ENCODE peak calls at places on chromosomes 6 and 20, in ten cellular contexts. W, B, Y, M, Z, E, O, H, G and K are unnamed samples.

GRCh38 chr20:36119537-36119936 is 35.0 kb upstream of the EPB41L1 start:
- DNase-seq in W (no peak), B (no peak), Y (no peak), M (no peak), Z (no peak), E (no peak), O (no peak), H (no peak), G (no peak), K (no peak)

GRCh38 chr20:60558491-60558890 is 600.3 kb downstream of the CDH26 start:
- DNase-seq in W (no peak), B (no peak), Y (no peak), M (no peak), Z (no peak), E (no peak), O (no peak), H (no peak), G (no peak), K (no peak)

GRCh38 chr6:118122801-118123200 is 215.7 kb downstream of the SLC35F1 start:
- DNase-seq in W (no peak), B (no peak), Y (no peak), M (no peak), Z (no peak), E (no peak), O (no peak), H (no peak), G (no peak), K (no peak)

GRCh38 chr6:79307321-79308036 is 73.0 kb upstream of the HMGN3 start:
- DNase-seq in W (no peak), B (no peak), Y (no peak), M (no peak), Z (peak), E (no peak), O (no peak), H (peak), G (peak), K (no peak)

GRCh38 chr6:20029979-20030378 is 182.3 kb downstream of the MBOAT1 start:
- DNase-seq in W (no peak), B (no peak), Y (no peak), M (no peak), Z (no peak), E (no peak), O (no peak), H (no peak), G (no peak), K (no peak)

GRCh38 chr20:56778765-56779195 is 149.7 kb downstream of the TFAP2C start:
- DNase-seq in W (peak), B (peak), Y (no peak), M (no peak), Z (peak), E (no peak), O (no peak), H (no peak), G (no peak), K (peak)

GRCh38 chr20:18852318-18852717 is 38.7 kb downstream of the SCP2D1 start:
- DNase-seq in W (no peak), B (no peak), Y (no peak), M (no peak), Z (no peak), E (no peak), O (no peak), H (no peak), G (no peak), K (no peak)

GRCh38 chr6:33192671-33193602 is 670 bp upstream of the COL11A2 start:
- DNase-seq in W (no peak), B (peak), Y (peak), M (no peak), Z (peak), E (peak), O (peak), H (no peak), G (no peak), K (no peak)

GRCh38 chr6:145669627-145670034 is 65.7 kb downstream of the EPM2A start:
- DNase-seq in W (peak), B (no peak), Y (peak), M (no peak), Z (peak), E (no peak), O (no peak), H (no peak), G (peak), K (no peak)

GRCh38 chr6:47242483-47243386 is 67.0 kb downstream of the TNFRSF21 start:
- DNase-seq in W (peak), B (peak), Y (peak), M (peak), Z (peak), E (peak), O (peak), H (peak), G (peak), K (peak)
- H3K27ac ChIP-seq in W (peak), B (peak), Y (peak), M (peak), Z (no peak), E (no peak), O (no peak), H (peak), G (peak), K (no peak)

DNA sequence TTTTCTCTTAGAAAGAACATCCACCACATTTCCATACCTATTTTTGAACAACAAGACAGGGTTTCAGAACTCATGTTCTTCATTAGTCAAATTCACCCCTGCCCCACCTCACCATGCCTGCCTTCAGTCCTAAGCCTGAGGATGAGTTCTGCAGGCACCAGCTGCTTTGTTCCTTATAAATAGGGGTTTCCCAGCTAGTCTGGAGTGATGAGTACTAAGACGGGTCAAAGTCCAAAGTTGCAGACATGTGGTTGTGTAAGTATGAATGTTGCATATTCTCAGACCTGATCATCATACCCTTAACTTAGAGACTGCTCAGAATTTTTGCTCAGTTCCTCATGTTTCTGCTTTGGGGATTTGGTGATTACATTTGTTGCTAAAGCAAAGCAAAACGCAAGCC is 257.7 kb upstream of the CDYL start:
- DNase-seq in W (peak), B (no peak), Y (peak), M (no peak), Z (peak), E (no peak), O (no peak), H (no peak), G (no peak), K (no peak)
- H3K27ac ChIP-seq in W (no peak), B (no peak), Y (peak), M (no peak), Z (no peak), E (no peak), O (no peak), H (no peak), G (no peak), K (no peak)

GRCh38 chr6:121844898-121845297 is 409.5 kb downstream of the GJA1 start:
- DNase-seq in W (no peak), B (no peak), Y (no peak), M (no peak), Z (no peak), E (no peak), O (no peak), H (no peak), G (no peak), K (no peak)

GRCh38 chr6:121848523-121849255 is 413.2 kb downstream of the GJA1 start:
- DNase-seq in W (no peak), B (no peak), Y (no peak), M (no peak), Z (peak), E (no peak), O (no peak), H (no peak), G (no peak), K (no peak)

GRCh38 chr6:121849477-121849876 is 414.0 kb downstream of the GJA1 start:
- DNase-seq in W (peak), B (peak), Y (peak), M (peak), Z (peak), E (peak), O (no peak), H (no peak), G (peak), K (peak)

GRCh38 chr6:121851056-121851455 is 415.6 kb downstream of the GJA1 start:
- DNase-seq in W (peak), B (no peak), Y (peak), M (peak), Z (peak), E (no peak), O (no peak), H (no peak), G (no peak), K (peak)

DNA sequence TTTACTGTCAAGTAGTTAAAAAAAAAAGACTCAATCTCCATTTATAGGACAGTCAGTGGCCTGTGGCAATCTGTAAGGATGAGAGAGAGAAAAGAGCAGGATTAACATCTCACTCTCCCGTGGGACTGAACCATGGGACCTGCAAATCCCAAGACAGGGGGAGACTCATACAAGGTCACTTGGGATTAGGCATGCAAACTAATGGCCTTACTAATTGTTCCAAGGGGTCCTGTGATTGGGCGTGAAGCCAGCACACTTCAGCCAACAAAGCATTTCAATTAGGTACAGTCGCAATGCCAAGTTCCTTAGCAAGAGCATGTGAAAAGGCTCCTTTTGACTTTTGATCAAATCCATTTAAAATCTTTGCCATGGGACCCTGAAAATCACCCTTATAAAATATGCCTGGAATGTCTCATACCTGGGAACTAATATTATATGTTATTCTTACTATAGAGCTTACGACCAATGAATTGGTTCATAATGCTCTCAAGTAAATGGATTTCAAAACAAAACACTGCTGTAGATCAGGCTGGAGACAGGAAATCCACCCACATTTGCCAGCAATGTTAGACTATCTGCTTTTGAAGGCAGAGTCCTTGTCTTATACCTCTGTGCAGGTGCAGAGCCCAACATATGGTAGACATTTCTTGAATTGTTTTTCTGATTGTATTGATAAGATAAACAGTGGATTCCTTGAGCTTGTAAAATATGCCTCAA is 412.5 kb downstream of the GJA1 start:
- DNase-seq in W (no peak), B (no peak), Y (no peak), M (no peak), Z (no peak), E (peak), O (no peak), H (no peak), G (no peak), K (peak)
- H3K27ac ChIP-seq in W (no peak), B (peak), Y (no peak), M (no peak), Z (no peak), E (no peak), O (no peak), H (no peak), G (no peak), K (no peak)

GRCh38 chr20:62255976-62256375 is 17.7 kb downstream of the OSBPL2 start:
- DNase-seq in W (no peak), B (no peak), Y (no peak), M (no peak), Z (no peak), E (no peak), O (no peak), H (no peak), G (no peak), K (no peak)
- H3K27ac ChIP-seq in W (no peak), B (no peak), Y (no peak), M (no peak), Z (no peak), E (no peak), O (no peak), H (no peak), G (no peak), K (no peak)

GRCh38 chr6:2875840-2876207 is 27.3 kb downstream of the SERPINB9 start:
- DNase-seq in W (no peak), B (peak), Y (peak), M (no peak), Z (no peak), E (peak), O (peak), H (no peak), G (no peak), K (peak)
- H3K27ac ChIP-seq in W (peak), B (peak), Y (no peak), M (no peak), Z (no peak), E (peak), O (peak), H (peak), G (peak), K (peak)

GRCh38 chr20:38831049-38831691 is 25.7 kb downstream of the PPP1R16B start:
- DNase-seq in W (no peak), B (no peak), Y (no peak), M (no peak), Z (no peak), E (no peak), O (no peak), H (no peak), G (no peak), K (no peak)

GRCh38 chr20:38830356-38830755 is 24.9 kb downstream of the PPP1R16B start:
- DNase-seq in W (no peak), B (no peak), Y (no peak), M (no peak), Z (no peak), E (no peak), O (no peak), H (no peak), G (no peak), K (no peak)

GRCh38 chr20:38827770-38828281 is 22.3 kb downstream of the PPP1R16B start:
- DNase-seq in W (no peak), B (no peak), Y (no peak), M (no peak), Z (no peak), E (no peak), O (no peak), H (no peak), G (no peak), K (no peak)

GRCh38 chr20:38829296-38829875 is 23.9 kb downstream of the PPP1R16B start:
- DNase-seq in W (no peak), B (no peak), Y (no peak), M (no peak), Z (no peak), E (peak), O (no peak), H (no peak), G (no peak), K (no peak)

DNA sequence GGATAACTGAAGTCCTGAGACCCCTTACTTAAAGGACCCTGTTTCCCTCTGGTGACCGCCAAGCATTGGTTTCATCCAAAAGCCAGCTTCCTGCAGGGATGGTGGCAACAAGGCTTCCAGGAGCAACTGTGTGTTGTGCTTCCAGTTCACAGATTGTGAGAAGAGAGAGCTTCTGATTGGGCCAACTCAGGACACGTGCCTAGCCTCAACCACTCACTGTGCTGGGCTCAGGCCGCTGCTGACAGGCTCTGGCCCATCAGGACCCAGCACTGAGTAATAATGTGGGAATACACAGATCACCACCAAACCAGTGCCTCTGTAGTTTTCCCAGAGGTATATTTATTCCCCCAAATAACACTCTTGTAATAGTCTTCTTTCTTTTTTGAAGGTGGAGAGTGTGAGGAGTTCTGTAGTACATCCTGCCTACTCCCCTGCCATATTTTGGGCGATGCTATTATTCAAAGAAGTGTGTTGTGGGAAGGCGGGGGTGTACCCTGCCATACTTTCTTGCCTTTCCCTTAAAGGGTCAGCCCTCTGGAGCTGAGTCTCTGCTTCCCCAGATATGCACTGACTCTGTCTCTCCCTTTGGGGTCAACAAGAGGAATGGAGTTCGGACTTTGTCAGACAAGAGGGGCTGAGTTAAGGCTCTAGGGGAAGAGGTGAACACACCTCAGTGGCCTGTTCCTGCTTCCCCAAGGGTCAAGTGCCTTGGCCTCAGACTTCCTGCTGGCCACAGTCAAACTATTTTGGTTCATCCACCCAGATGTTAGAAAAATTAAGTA is 23.2 kb downstream of the PPP1R16B start:
- DNase-seq in W (no peak), B (no peak), Y (no peak), M (no peak), Z (no peak), E (no peak), O (no peak), H (no peak), G (no peak), K (no peak)
- H3K27ac ChIP-seq in W (no peak), B (peak), Y (no peak), M (no peak), Z (no peak), E (no peak), O (no peak), H (no peak), G (no peak), K (no peak)

GRCh38 chr20:8932192-8933150 is 136.4 kb upstream of the PLCB4 start:
- DNase-seq in W (peak), B (no peak), Y (peak), M (no peak), Z (peak), E (no peak), O (no peak), H (no peak), G (peak), K (peak)
- H3K27ac ChIP-seq in W (no peak), B (peak), Y (peak), M (no peak), Z (no peak), E (no peak), O (no peak), H (peak), G (no peak), K (no peak)

GRCh38 chr6:13830803-13831202 is 16.4 kb upstream of the MCUR1 start:
- DNase-seq in W (no peak), B (no peak), Y (peak), M (no peak), Z (no peak), E (no peak), O (no peak), H (no peak), G (no peak), K (no peak)

GRCh38 chr6:13836170-13836569 is 21.8 kb upstream of the MCUR1 start:
- DNase-seq in W (no peak), B (no peak), Y (no peak), M (no peak), Z (no peak), E (no peak), O (no peak), H (no peak), G (no peak), K (no peak)

GRCh38 chr6:13831623-13832022 is 17.3 kb upstream of the MCUR1 start:
- DNase-seq in W (no peak), B (no peak), Y (no peak), M (no peak), Z (no peak), E (no peak), O (no peak), H (no peak), G (no peak), K (no peak)

GRCh38 chr6:13834762-13835161 is 20.4 kb upstream of the MCUR1 start:
- DNase-seq in W (no peak), B (no peak), Y (no peak), M (no peak), Z (no peak), E (no peak), O (no peak), H (no peak), G (no peak), K (no peak)

DNA sequence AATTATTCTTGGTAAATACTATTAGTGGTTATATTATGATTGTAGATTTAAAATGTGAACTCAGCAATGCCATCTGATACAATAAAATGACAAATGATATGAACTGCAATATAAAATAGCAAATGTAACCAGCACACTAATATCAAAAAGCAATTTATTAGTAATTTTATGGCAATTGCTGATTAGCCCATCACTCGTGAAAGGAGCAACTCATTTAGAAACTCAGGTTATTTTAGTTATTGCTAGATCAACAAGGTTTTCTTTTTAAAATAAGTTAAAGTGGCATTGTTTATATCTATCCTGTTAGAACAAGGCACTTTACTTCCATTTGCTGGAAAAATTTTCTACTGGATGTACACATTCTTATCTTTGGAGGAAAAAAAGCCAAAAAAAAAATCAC is 18.4 kb upstream of the MCUR1 start:
- DNase-seq in W (no peak), B (no peak), Y (no peak), M (no peak), Z (no peak), E (no peak), O (no peak), H (no peak), G (no peak), K (no peak)
- H3K27ac ChIP-seq in W (no peak), B (no peak), Y (no peak), M (no peak), Z (no peak), E (no peak), O (no peak), H (no peak), G (no peak), K (no peak)